ENCODE peak calls at places on chromosome 11, in five cellular contexts. E is fibroblast of mammary gland, A is stomach, R is body of pancreas, F is fibroblast of lung. M is an unnamed sample.

GRCh38 chr11:1039481-1040427 is 3.2 kb upstream of the MUC6 start:
- DNase-seq in E (no peak), A (peak), R (peak), F (peak), M (no peak)

GRCh38 chr11:47007579-47007978 is 71.0 kb downstream of the CSTPP1 start:
- DNase-seq in E (no peak), A (no peak), R (no peak), F (no peak), M (no peak)

GRCh38 chr11:74055938-74056337 is 47.1 kb upstream of the UCP3 start:
- DNase-seq in E (peak), A (no peak), R (no peak), F (peak), M (peak)

GRCh38 chr11:32931605-32932004 is 39.0 kb downstream of the QSER1 start:
- DNase-seq in E (no peak), A (no peak), R (no peak), F (no peak), M (no peak)

GRCh38 chr11:128365044-128365443 is 222.3 kb downstream of the ETS1 start:
- DNase-seq in E (peak), A (no peak), R (no peak), F (peak), M (no peak)

GRCh38 chr11:96367357-96367756 is 22.4 kb downstream of the CCDC82 start:
- DNase-seq in E (no peak), A (no peak), R (no peak), F (no peak), M (no peak)

GRCh38 chr11:64306876-64307622 is 1.7 kb downstream of the ESRRA start:
- DNase-seq in E (no peak), A (peak), R (peak), F (no peak), M (no peak)

GRCh38 chr11:122069946-122070345 is 46.1 kb downstream of the BLID start:
- DNase-seq in E (peak), A (peak), R (peak), F (peak), M (no peak)

GRCh38 chr11:111514216-111515031 is at the start of gene HOATZ:
- DNase-seq in E (no peak), A (no peak), R (no peak), F (peak), M (no peak)

DNA sequence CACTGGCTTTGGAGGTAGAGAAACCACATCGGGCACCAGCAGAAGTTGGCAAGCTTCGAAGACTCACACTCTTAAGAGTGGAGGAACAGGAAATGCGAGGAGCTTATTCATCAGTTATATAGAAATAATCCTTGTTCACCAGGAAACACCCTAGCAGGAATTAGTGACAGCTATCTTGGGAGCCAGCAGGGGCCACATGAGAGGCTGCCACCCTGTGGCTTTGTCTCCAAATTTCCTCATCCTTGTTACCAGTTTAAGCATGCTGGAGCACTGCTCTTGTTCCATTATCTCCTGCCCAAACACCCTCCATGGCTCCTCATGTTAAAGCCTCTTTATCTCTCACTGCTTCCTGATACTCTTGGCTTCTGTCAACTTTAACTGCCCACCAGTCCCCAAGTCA is 131.0 kb downstream of the PLEKHA7 start:
- DNase-seq in E (no peak), A (peak), R (no peak), F (no peak), M (no peak)
- TF ChIP-seq CTCF in E (no peak), A (no peak), R (no peak), F (peak), M (no peak)

DNA sequence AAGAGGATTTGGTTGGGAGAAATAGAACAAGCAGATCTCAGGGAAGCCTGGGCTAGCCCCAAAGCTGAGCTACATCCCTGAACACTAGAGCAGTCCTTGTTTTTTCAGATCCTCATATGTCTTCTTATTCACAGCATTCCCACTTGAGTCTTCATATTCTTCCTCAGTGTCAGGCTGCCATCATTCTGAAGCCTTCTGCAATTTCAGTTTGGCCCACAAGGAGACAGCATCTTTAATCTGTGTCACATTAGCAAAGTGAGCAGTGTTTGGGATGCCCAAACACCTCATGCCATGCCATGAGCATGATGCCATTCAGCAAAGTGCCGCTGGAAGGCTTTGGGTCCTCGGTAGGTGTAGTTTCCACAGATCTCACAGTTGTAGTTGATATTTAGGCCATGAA is 56.6 kb downstream of the SCN3B start:
- DNase-seq in E (no peak), A (no peak), R (no peak), F (no peak), M (no peak)
- TF ChIP-seq CTCF in E (peak), A (no peak), R (no peak), F (no peak), M (no peak)

DNA sequence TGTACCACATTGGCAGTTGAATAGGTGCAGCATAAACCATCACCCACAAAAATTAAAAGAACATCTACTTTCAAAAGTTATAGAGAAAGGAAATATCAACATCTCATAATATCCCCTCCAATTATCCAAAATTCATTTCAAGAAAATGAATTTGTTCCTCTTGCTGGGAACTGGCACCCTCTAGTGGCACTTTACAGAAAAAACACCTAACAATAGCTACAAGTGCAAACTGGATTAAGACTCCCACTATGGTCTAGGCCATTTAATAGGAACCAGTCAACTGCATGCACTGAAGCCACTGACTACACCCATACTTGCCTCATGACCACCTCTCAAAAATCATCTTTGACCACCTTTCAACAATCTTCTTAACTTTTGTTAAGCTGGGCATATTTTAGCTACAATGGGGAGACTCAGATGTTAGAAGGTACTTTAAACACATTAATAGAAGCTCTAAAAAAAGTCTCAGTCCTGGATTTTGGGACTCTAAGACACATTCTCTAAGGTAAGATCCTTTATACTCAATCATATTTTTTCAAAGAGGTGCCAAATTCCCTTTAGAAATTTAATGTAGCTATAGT is 17.3 kb downstream of the TRAF6 start:
- DNase-seq in E (peak), A (no peak), R (no peak), F (peak), M (no peak)
- TF ChIP-seq CTCF in E (peak), A (no peak), R (peak), F (peak), M (peak)

GRCh38 chr11:69060806-69061712 is 12.3 kb downstream of the TPCN2 start:
- DNase-seq in E (no peak), A (no peak), R (no peak), F (no peak), M (no peak)
- TF ChIP-seq CTCF in E (no peak), A (no peak), R (no peak), F (no peak), M (no peak)

DNA sequence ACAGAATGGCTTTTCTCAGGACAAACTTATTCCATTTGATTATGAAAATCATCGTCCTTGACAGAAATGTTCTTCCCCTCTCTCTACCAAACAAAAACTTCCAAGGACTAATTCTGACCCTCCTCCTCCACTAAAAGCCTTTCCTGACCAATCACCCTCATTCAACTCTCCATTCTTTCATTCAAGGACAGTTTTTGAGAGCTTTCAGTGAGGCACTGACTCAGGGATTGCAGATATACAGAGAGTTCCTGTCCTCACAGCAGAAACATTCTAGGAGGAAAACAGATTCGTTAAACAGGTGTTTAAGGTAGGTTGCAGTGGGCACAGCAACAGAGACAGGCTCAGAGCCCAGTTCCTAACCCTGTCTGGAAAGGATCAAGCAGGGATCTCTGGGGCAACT is 41.5 kb downstream of the OR4D9 start:
- DNase-seq in E (no peak), A (no peak), R (no peak), F (no peak), M (no peak)
- TF ChIP-seq CTCF in E (no peak), A (no peak), R (no peak), F (no peak), M (no peak)